ENCODE peak calls at places on chromosomes 4 and X, in seven cellular contexts. N is effector memory CD4-positive, alpha-beta T cell; W is pancreas; R is right lobe of liver; V is trophoblast cell; Q is uterus; L is IMR-90. M is an unnamed sample.

GRCh38 chrX:15686818-15687685 is 22.4 kb upstream of the CLTRN start:
- DNase-seq in N (peak; percentile 45), W (peak; percentile 30), R (no peak), V (peak; percentile 33), Q (peak; percentile 31), L (peak; percentile 61), M (no peak)

GRCh38 chr4:146338512-146338911 is 124.2 kb downstream of the REELD1 start:
- DNase-seq in N (no peak), W (no peak), R (no peak), V (no peak), Q (no peak), L (peak; percentile 6), M (no peak)

GRCh38 chr4:8368061-8368481 is 72.5 kb downstream of the ACOX3 start:
- DNase-seq in N (no peak), W (no peak), R (no peak), V (no peak), Q (no peak), L (no peak), M (no peak)

GRCh38 chr4:102734591-102735385 is 26.0 kb downstream of the MANBA start:
- DNase-seq in N (no peak), W (no peak), R (no peak), V (peak; percentile 24), Q (no peak), L (peak; percentile 84), M (no peak)

GRCh38 chr4:140038031-140038533 is 115.9 kb downstream of the MAML3 start:
- DNase-seq in N (no peak), W (no peak), R (no peak), V (no peak), Q (no peak), L (peak; percentile 71), M (no peak)

GRCh38 chr4:73606465-73606974 is 13.7 kb downstream of the RASSF6 start:
- DNase-seq in N (no peak), W (no peak), R (no peak), V (no peak), Q (no peak), L (no peak), M (no peak)

GRCh38 chr4:150149381-150149780 is 71.1 kb downstream of the DCLK2 start:
- DNase-seq in N (no peak), W (no peak), R (no peak), V (no peak), Q (no peak), L (no peak), M (no peak)

GRCh38 chr4:7727727-7728126 is 211.9 kb downstream of the AFAP1 start:
- DNase-seq in N (no peak), W (no peak), R (no peak), V (no peak), Q (no peak), L (no peak), M (no peak)

GRCh38 chrX:98203800-98204199 is 1320.1 kb downstream of the RPA4 start:
- DNase-seq in N (no peak), W (no peak), R (no peak), V (no peak), Q (no peak), L (no peak), M (no peak)

GRCh38 chr4:54498661-54499111 is 159.1 kb upstream of the KIT start:
- DNase-seq in N (no peak), W (no peak), R (no peak), V (peak; percentile 74), Q (no peak), L (peak; percentile 31), M (no peak)

GRCh38 chr4:187995322-187996207 is at the start of gene ZFP42:
- DNase-seq in N (no peak), W (no peak), R (no peak), V (no peak), Q (no peak), L (no peak), M (no peak)

GRCh38 chr4:114040319-114041116 is 61.1 kb upstream of the ARSJ start:
- DNase-seq in N (no peak), W (no peak), R (no peak), V (no peak), Q (no peak), L (peak; percentile 26), M (no peak)

GRCh38 chrX:130994671-130995070 is 63.5 kb upstream of the ARHGAP36 start:
- DNase-seq in N (no peak), W (no peak), R (no peak), V (peak; percentile 1), Q (no peak), L (peak; percentile 2), M (no peak)

GRCh38 chrX:129585691-129586090 is 45.6 kb downstream of the OCRL start:
- DNase-seq in N (no peak), W (no peak), R (no peak), V (no peak), Q (no peak), L (peak; percentile 46), M (no peak)

GRCh38 chr4:110618091-110619000 is 4.5 kb downstream of the PITX2 start:
- DNase-seq in N (no peak), W (no peak), R (no peak), V (no peak), Q (no peak), L (no peak), M (no peak)

GRCh38 chr4:183430317-183430986 is 14.0 kb upstream of the CDKN2AIP start:
- DNase-seq in N (no peak), W (no peak), R (no peak), V (no peak), Q (no peak), L (no peak), M (peak; percentile 42)

GRCh38 chr4:85448880-85449763 is 25.8 kb upstream of the ARHGAP24 start:
- DNase-seq in N (no peak), W (no peak), R (no peak), V (no peak), Q (no peak), L (no peak), M (no peak)

GRCh38 chr4:42654606-42655005 is 2.3 kb downstream of the ATP8A1 start:
- DNase-seq in N (no peak), W (peak; percentile 19), R (no peak), V (no peak), Q (no peak), L (peak; percentile 50), M (peak; percentile 59)

GRCh38 chr4:186839122-186840037 is 115.7 kb upstream of the FAT1 start:
- DNase-seq in N (no peak), W (no peak), R (no peak), V (no peak), Q (peak; percentile 51), L (peak; percentile 92), M (no peak)

DNA sequence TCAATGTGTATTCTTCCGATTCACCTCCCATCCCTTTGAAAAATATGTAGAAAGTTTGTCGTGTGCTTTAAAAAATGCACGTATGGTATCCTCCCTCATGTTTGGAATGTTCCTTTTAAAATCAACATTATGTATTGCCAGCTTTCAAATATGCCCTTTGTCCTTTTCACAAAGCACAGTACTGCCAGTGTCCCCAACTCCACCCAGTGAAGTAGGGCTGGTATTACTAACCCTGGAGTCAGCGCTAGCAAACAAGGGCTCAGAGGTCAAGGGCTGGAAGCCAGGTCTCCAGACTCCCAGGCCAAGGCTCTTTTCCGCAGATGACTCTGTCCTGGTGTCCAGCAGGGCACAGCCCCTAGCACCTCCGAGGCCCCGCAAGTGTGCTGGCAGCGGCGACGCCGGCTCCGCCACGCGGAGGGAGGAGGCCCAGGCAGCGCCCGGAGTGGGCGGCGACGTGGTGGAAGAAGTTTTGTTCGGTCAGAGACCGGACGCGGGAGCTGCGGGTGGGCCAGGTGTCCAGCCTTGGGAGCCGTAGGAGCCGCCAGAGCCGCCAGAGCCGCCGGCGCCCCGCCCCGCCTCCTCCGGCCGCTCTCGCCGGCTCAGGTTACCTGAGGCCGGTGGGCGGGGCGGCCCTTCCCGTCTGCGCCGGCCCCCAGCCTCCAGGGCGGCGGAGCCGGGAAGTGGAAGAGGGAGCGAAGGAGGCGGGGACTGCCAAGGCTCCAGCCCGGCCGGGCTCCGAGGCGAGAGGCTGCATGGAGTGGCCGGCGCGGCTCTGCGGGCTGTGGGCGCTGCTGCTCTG is at the start of gene IL13RA1:
- DNase-seq in N (peak; percentile 6), W (peak; percentile 89), R (peak; percentile 87), V (peak; percentile 92), Q (peak; percentile 80), L (peak; percentile 76), M (peak; percentile 75)
- H3K4me1 ChIP-seq in N (no peaks in the 10 kb centered on the region), W (no peaks in the 10 kb centered on the region), R (no peaks in the 10 kb centered on the region), V (no peaks in the 10 kb centered on the region), Q (no peaks in the 10 kb centered on the region), L (peaks cover 9% of the 10 kb centered on the region), M (no peaks in the 10 kb centered on the region)

DNA sequence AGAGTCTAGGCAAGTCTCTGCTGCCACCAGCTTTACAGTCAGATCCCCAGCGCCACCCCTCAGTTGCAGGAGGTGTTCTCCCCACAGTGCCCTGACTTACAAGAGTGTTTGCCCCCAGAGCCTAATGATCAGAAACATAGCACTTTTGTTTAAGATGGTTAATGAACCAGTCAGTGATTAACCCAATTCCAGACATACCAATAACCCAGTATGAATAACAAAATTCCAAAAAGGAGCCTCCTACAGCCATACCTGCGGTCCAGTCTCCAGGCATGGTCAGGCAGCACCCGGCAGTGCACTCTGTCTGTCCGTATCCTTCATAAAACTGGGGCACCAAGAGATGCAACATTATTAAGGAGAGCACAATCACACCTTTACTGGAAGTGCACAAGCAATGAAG is 30.7 kb upstream of the CENPU start:
- DNase-seq in N (no peak), W (no peak), R (no peak), V (no peak), Q (no peak), L (no peak), M (no peak)
- H3K36me3 ChIP-seq in N (peaks cover 7% of the 10 kb centered on the region), W (peaks cover 32% of the 10 kb centered on the region), R (peaks cover 99% of the 10 kb centered on the region), V (peaks cover 2% of the 10 kb centered on the region), Q (no peaks in the 10 kb centered on the region), L (peaks cover 20% of the 10 kb centered on the region), M (peaks cover 95% of the 10 kb centered on the region)

DNA sequence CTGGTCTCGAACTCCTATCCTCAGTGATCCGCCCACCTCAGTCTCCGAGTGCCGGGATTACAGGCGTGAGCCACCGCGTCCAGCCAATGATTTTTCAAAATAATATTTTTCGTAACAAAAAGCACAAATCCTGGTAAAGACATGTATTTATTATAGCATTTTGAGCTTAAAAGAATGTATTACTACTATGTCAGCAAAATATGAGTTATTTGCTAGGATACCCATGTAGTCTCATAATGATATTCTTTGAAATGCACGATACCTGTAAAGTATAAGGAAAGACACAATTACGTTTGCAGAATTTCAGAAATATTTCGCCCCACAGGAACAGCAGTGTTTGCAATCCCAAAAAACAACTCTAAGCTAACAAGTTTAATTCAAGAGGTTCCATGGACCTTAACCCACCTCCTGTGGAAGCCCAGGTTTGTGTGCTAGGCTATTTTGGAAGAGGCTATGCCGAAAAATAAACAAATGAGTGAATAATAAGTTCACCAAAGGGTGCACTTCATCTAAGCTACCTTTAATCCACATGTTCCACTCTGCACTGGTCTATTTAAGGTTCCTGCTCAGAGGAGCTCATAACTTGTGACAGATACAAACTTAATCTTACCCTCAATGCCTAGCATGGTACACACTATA is 5.2 kb downstream of the FRYL start:
- DNase-seq in N (no peak), W (no peak), R (no peak), V (no peak), Q (no peak), L (no peak), M (no peak)
- H3K4me1 ChIP-seq in N (peaks cover 26% of the 10 kb centered on the region), W (peaks cover 34% of the 10 kb centered on the region), R (no peaks in the 10 kb centered on the region), V (no peaks in the 10 kb centered on the region), Q (no peaks in the 10 kb centered on the region), L (peaks cover 9% of the 10 kb centered on the region), M (no peaks in the 10 kb centered on the region)

GRCh38 chrX:110941906-110942305 is 146.3 kb upstream of the CHRDL1 start:
- DNase-seq in N (no peak), W (no peak), R (no peak), V (no peak), Q (no peak), L (no peak), M (no peak)

GRCh38 chrX:110944793-110945466 is 149.3 kb upstream of the CHRDL1 start:
- DNase-seq in N (no peak), W (peak; percentile 67), R (no peak), V (peak; percentile 61), Q (no peak), L (no peak), M (no peak)

GRCh38 chrX:110944323-110944761 is 148.7 kb upstream of the CHRDL1 start:
- DNase-seq in N (no peak), W (peak; percentile 41), R (no peak), V (no peak), Q (no peak), L (no peak), M (no peak)

GRCh38 chrX:110938977-110939732 is 143.5 kb upstream of the CHRDL1 start:
- DNase-seq in N (no peak), W (peak; percentile 31), R (no peak), V (no peak), Q (no peak), L (no peak), M (no peak)
- H3K36me3 ChIP-seq in N (no peaks in the 10 kb centered on the region), W (no peaks in the 10 kb centered on the region), R (no peaks in the 10 kb centered on the region), V (no peaks in the 10 kb centered on the region), Q (no peaks in the 10 kb centered on the region), L (no peaks in the 10 kb centered on the region), M (no peaks in the 10 kb centered on the region)